ENCODE peak calls at places on chromosomes 2 and 18, in six cellular contexts. S is amniotic stem cell; O is iris pigment epithelial cell; H is AG08395; Q is stimulated activated CD8-positive, alpha-beta memory T cell treated with anti-CD3 and anti-CD28 coated beads, Interleukin-12 subunit alpha, Interleukin-12 subunit beta, amount 100 ng/mL, for 4 hours; L is RPMI7951. E is an unnamed sample.

GRCh38 chr2:237692601-237693079 is 65.3 kb downstream of the LRRFIP1 start:
- DNase-seq in S (no peak), O (no peak), H (no peak), Q (no peak), L (peak), E (no peak)

GRCh38 chr2:152762202-152762601 is 43.8 kb downstream of the ARL6IP6 start:
- DNase-seq in S (no peak), O (peak), H (peak), Q (no peak), L (peak), E (peak)

GRCh38 chr2:67451086-67451832 is 54.1 kb downstream of the ETAA1 start:
- DNase-seq in S (no peak), O (peak), H (peak), Q (no peak), L (peak), E (peak)

GRCh38 chr2:49360051-49360767 is 205.9 kb upstream of the FSHR start:
- DNase-seq in S (no peak), O (no peak), H (no peak), Q (no peak), L (no peak), E (no peak)

GRCh38 chr2:229454934-229455631 is 184.0 kb upstream of the PID1 start:
- DNase-seq in S (peak), O (peak), H (peak), Q (no peak), L (peak), E (peak)

GRCh38 chr2:96250188-96250587 is 15.6 kb downstream of the TMEM127 start:
- DNase-seq in S (no peak), O (no peak), H (no peak), Q (no peak), L (no peak), E (no peak)

GRCh38 chr2:119426801-119427395 is 4.8 kb upstream of the TMEM37 start:
- DNase-seq in S (no peak), O (peak), H (no peak), Q (no peak), L (no peak), E (no peak)

GRCh38 chr2:189144700-189145211 is 34.8 kb downstream of the COL5A2 start:
- DNase-seq in S (no peak), O (peak), H (peak), Q (no peak), L (peak), E (peak)

GRCh38 chr18:63155169-63155852 is 164.3 kb downstream of the BCL2 start:
- DNase-seq in S (no peak), O (no peak), H (no peak), Q (peak), L (no peak), E (no peak)

GRCh38 chr2:65918760-65919187 is 486.4 kb upstream of the SPRED2 start:
- DNase-seq in S (no peak), O (no peak), H (no peak), Q (no peak), L (no peak), E (no peak)

GRCh38 chr2:206198677-206199076 is 39.0 kb downstream of the EEF1B2 start:
- DNase-seq in S (peak), O (peak), H (peak), Q (no peak), L (peak), E (peak)

GRCh38 chr2:10524341-10524740 is 76.2 kb upstream of the ODC1 start:
- DNase-seq in S (no peak), O (no peak), H (no peak), Q (no peak), L (no peak), E (no peak)

GRCh38 chr2:229835601-229836283 is 86.1 kb downstream of the TRIP12 start:
- DNase-seq in S (no peak), O (peak), H (no peak), Q (no peak), L (peak), E (peak)

GRCh38 chr2:168671932-168672331 is 130.5 kb upstream of the NOSTRIN start:
- DNase-seq in S (no peak), O (peak), H (no peak), Q (no peak), L (no peak), E (peak)

GRCh38 chr2:159285929-159286708 is at the start of gene WDSUB1:
- DNase-seq in S (peak), O (peak), H (peak), Q (peak), L (peak), E (peak)